ENCODE peak calls at places on chromosomes 2 and 18, in five cellular contexts. One of them, this sample, is unnamed.

GRCh38 chr2:108184421-108184820 is 55.3 kb upstream of the SULT1C3 start:
- DNase-seq in effector CD4-positive, alpha-beta T cell: no peak
- DNase-seq in fibroblast of the aortic adventitia: peak; percentile 10
- DNase-seq in right lobe of liver: no peak
- DNase-seq in stimulated activated CD4-positive, alpha-beta T cell treated with anti-CD3 and anti-CD28 coated beads, TNF-alpha, amount 100 ng/mL, for 48 hours: no peak
- DNase-seq in this sample: no peak

GRCh38 chr2:75920721-75921551 is 210.2 kb upstream of the GCFC2 start:
- DNase-seq in right lobe of liver: no peak
- DNase-seq in stimulated activated CD4-positive, alpha-beta T cell treated with anti-CD3 and anti-CD28 coated beads, TNF-alpha, amount 100 ng/mL, for 48 hours: no peak
- DNase-seq in effector CD4-positive, alpha-beta T cell: no peak
- DNase-seq in fibroblast of the aortic adventitia: no peak
- DNase-seq in this sample: no peak

GRCh38 chr2:154240316-154240715 is 368.6 kb downstream of the GALNT13 start:
- DNase-seq in fibroblast of the aortic adventitia: no peak
- DNase-seq in stimulated activated CD4-positive, alpha-beta T cell treated with anti-CD3 and anti-CD28 coated beads, TNF-alpha, amount 100 ng/mL, for 48 hours: no peak
- DNase-seq in right lobe of liver: no peak
- DNase-seq in effector CD4-positive, alpha-beta T cell: no peak
- DNase-seq in this sample: no peak

GRCh38 chr2:128420131-128420530 is 101.5 kb upstream of the HS6ST1 start:
- DNase-seq in effector CD4-positive, alpha-beta T cell: no peak
- DNase-seq in right lobe of liver: no peak
- DNase-seq in fibroblast of the aortic adventitia: no peak
- DNase-seq in stimulated activated CD4-positive, alpha-beta T cell treated with anti-CD3 and anti-CD28 coated beads, TNF-alpha, amount 100 ng/mL, for 48 hours: no peak
- DNase-seq in this sample: no peak

GRCh38 chr2:182883451-182883850 is 17.0 kb upstream of the FRZB start:
- DNase-seq in fibroblast of the aortic adventitia: no peak
- DNase-seq in effector CD4-positive, alpha-beta T cell: no peak
- DNase-seq in stimulated activated CD4-positive, alpha-beta T cell treated with anti-CD3 and anti-CD28 coated beads, TNF-alpha, amount 100 ng/mL, for 48 hours: no peak
- DNase-seq in right lobe of liver: no peak
- DNase-seq in this sample: no peak

GRCh38 chr2:68737717-68738116 is 3.1 kb downstream of the ARHGAP25 start:
- DNase-seq in stimulated activated CD4-positive, alpha-beta T cell treated with anti-CD3 and anti-CD28 coated beads, TNF-alpha, amount 100 ng/mL, for 48 hours: no peak
- DNase-seq in right lobe of liver: no peak
- DNase-seq in effector CD4-positive, alpha-beta T cell: no peak
- DNase-seq in fibroblast of the aortic adventitia: no peak
- DNase-seq in this sample: no peak

GRCh38 chr2:134231965-134232340 is 21.9 kb upstream of the MGAT5 start:
- DNase-seq in right lobe of liver: no peak
- DNase-seq in effector CD4-positive, alpha-beta T cell: no peak
- DNase-seq in fibroblast of the aortic adventitia: no peak
- DNase-seq in stimulated activated CD4-positive, alpha-beta T cell treated with anti-CD3 and anti-CD28 coated beads, TNF-alpha, amount 100 ng/mL, for 48 hours: no peak
- DNase-seq in this sample: no peak

GRCh38 chr2:71299507-71299906 is 32.1 kb upstream of the ZNF638 start:
- DNase-seq in fibroblast of the aortic adventitia: peak; percentile 72
- DNase-seq in right lobe of liver: no peak
- DNase-seq in effector CD4-positive, alpha-beta T cell: no peak
- DNase-seq in stimulated activated CD4-positive, alpha-beta T cell treated with anti-CD3 and anti-CD28 coated beads, TNF-alpha, amount 100 ng/mL, for 48 hours: no peak
- DNase-seq in this sample: no peak

GRCh38 chr2:8310557-8311455 is 371.1 kb upstream of the ID2 start:
- DNase-seq in right lobe of liver: no peak
- DNase-seq in fibroblast of the aortic adventitia: no peak
- DNase-seq in stimulated activated CD4-positive, alpha-beta T cell treated with anti-CD3 and anti-CD28 coated beads, TNF-alpha, amount 100 ng/mL, for 48 hours: no peak
- DNase-seq in effector CD4-positive, alpha-beta T cell: no peak
- DNase-seq in this sample: no peak

GRCh38 chr2:196482119-196483065 is 157.1 kb upstream of the CCDC150 start:
- DNase-seq in effector CD4-positive, alpha-beta T cell: no peak
- DNase-seq in stimulated activated CD4-positive, alpha-beta T cell treated with anti-CD3 and anti-CD28 coated beads, TNF-alpha, amount 100 ng/mL, for 48 hours: no peak
- DNase-seq in fibroblast of the aortic adventitia: peak; percentile 55
- DNase-seq in right lobe of liver: no peak
- DNase-seq in this sample: no peak

GRCh38 chr2:46297546-46298271 is 502 bp downstream of the EPAS1 start:
- DNase-seq in effector CD4-positive, alpha-beta T cell: peak; percentile 59
- DNase-seq in right lobe of liver: peak; percentile 95
- DNase-seq in stimulated activated CD4-positive, alpha-beta T cell treated with anti-CD3 and anti-CD28 coated beads, TNF-alpha, amount 100 ng/mL, for 48 hours: peak; percentile 38
- DNase-seq in fibroblast of the aortic adventitia: no peak
- DNase-seq in this sample: peak; percentile 54

GRCh38 chr18:40917096-40917495 is 1037.9 kb upstream of the PIK3C3 start:
- DNase-seq in fibroblast of the aortic adventitia: no peak
- DNase-seq in stimulated activated CD4-positive, alpha-beta T cell treated with anti-CD3 and anti-CD28 coated beads, TNF-alpha, amount 100 ng/mL, for 48 hours: no peak
- DNase-seq in right lobe of liver: no peak
- DNase-seq in effector CD4-positive, alpha-beta T cell: no peak
- DNase-seq in this sample: no peak

GRCh38 chr18:59070181-59070912 is 69.3 kb upstream of the SEC11C start:
- DNase-seq in stimulated activated CD4-positive, alpha-beta T cell treated with anti-CD3 and anti-CD28 coated beads, TNF-alpha, amount 100 ng/mL, for 48 hours: peak; percentile 65
- DNase-seq in fibroblast of the aortic adventitia: peak; percentile 82
- DNase-seq in right lobe of liver: peak; percentile 79
- DNase-seq in effector CD4-positive, alpha-beta T cell: peak; percentile 66
- DNase-seq in this sample: peak; percentile 23

GRCh38 chr18:61502472-61502871 is 169.2 kb downstream of the CDH20 start:
- DNase-seq in effector CD4-positive, alpha-beta T cell: no peak
- DNase-seq in right lobe of liver: no peak
- DNase-seq in stimulated activated CD4-positive, alpha-beta T cell treated with anti-CD3 and anti-CD28 coated beads, TNF-alpha, amount 100 ng/mL, for 48 hours: no peak
- DNase-seq in fibroblast of the aortic adventitia: peak; percentile 80
- DNase-seq in this sample: peak; percentile 2

GRCh38 chr2:221075203-221075602 is 496.9 kb downstream of the EPHA4 start:
- DNase-seq in effector CD4-positive, alpha-beta T cell: no peak
- DNase-seq in fibroblast of the aortic adventitia: peak; percentile 38
- DNase-seq in stimulated activated CD4-positive, alpha-beta T cell treated with anti-CD3 and anti-CD28 coated beads, TNF-alpha, amount 100 ng/mL, for 48 hours: no peak
- DNase-seq in right lobe of liver: no peak
- DNase-seq in this sample: no peak

GRCh38 chr18:80249217-80250093 is 2.1 kb upstream of the PARD6G start:
- DNase-seq in right lobe of liver: no peak
- DNase-seq in fibroblast of the aortic adventitia: peak; percentile 3
- DNase-seq in effector CD4-positive, alpha-beta T cell: no peak
- DNase-seq in stimulated activated CD4-positive, alpha-beta T cell treated with anti-CD3 and anti-CD28 coated beads, TNF-alpha, amount 100 ng/mL, for 48 hours: no peak
- DNase-seq in this sample: no peak

GRCh38 chr18:78875268-78875997 is 104.2 kb upstream of the SALL3 start:
- DNase-seq in right lobe of liver: no peak
- DNase-seq in fibroblast of the aortic adventitia: no peak
- DNase-seq in effector CD4-positive, alpha-beta T cell: no peak
- DNase-seq in stimulated activated CD4-positive, alpha-beta T cell treated with anti-CD3 and anti-CD28 coated beads, TNF-alpha, amount 100 ng/mL, for 48 hours: peak; percentile 14
- DNase-seq in this sample: no peak

GRCh38 chr2:127528487-127528886 is 2.2 kb upstream of the IWS1 start:
- DNase-seq in right lobe of liver: no peak
- DNase-seq in stimulated activated CD4-positive, alpha-beta T cell treated with anti-CD3 and anti-CD28 coated beads, TNF-alpha, amount 100 ng/mL, for 48 hours: no peak
- DNase-seq in effector CD4-positive, alpha-beta T cell: no peak
- DNase-seq in fibroblast of the aortic adventitia: no peak
- DNase-seq in this sample: no peak

GRCh38 chr18:36316246-36316645 is 18.7 kb downstream of the FHOD3 start:
- DNase-seq in stimulated activated CD4-positive, alpha-beta T cell treated with anti-CD3 and anti-CD28 coated beads, TNF-alpha, amount 100 ng/mL, for 48 hours: no peak
- DNase-seq in fibroblast of the aortic adventitia: no peak
- DNase-seq in effector CD4-positive, alpha-beta T cell: no peak
- DNase-seq in right lobe of liver: no peak
- DNase-seq in this sample: no peak

GRCh38 chr2:143296089-143296488 is 166.9 kb downstream of the ARHGAP15 start:
- DNase-seq in effector CD4-positive, alpha-beta T cell: no peak
- DNase-seq in stimulated activated CD4-positive, alpha-beta T cell treated with anti-CD3 and anti-CD28 coated beads, TNF-alpha, amount 100 ng/mL, for 48 hours: no peak
- DNase-seq in right lobe of liver: no peak
- DNase-seq in fibroblast of the aortic adventitia: no peak
- DNase-seq in this sample: no peak

GRCh38 chr18:79329786-79330185 is 65.9 kb upstream of the NFATC1 start:
- DNase-seq in fibroblast of the aortic adventitia: no peak
- DNase-seq in stimulated activated CD4-positive, alpha-beta T cell treated with anti-CD3 and anti-CD28 coated beads, TNF-alpha, amount 100 ng/mL, for 48 hours: no peak
- DNase-seq in right lobe of liver: no peak
- DNase-seq in effector CD4-positive, alpha-beta T cell: no peak
- DNase-seq in this sample: no peak

GRCh38 chr2:43412121-43412753 is 183.6 kb downstream of the THADA start:
- DNase-seq in stimulated activated CD4-positive, alpha-beta T cell treated with anti-CD3 and anti-CD28 coated beads, TNF-alpha, amount 100 ng/mL, for 48 hours: no peak
- DNase-seq in fibroblast of the aortic adventitia: peak; percentile 62
- DNase-seq in effector CD4-positive, alpha-beta T cell: no peak
- DNase-seq in right lobe of liver: no peak
- DNase-seq in this sample: no peak